ENCODE peak calls at places on chromosomes 7 and 10, in four cellular contexts. One of them, this sample, is unnamed.

GRCh38 chr7:151309306-151309705 is 32.3 kb upstream of the NUB1 start:
- DNase-seq in Panc1: no peak
- DNase-seq in fibroblast of lung: peak
- DNase-seq in MM.1S: no peak
- DNase-seq in this sample: peak

GRCh38 chr10:4215485-4215884 is 430.5 kb upstream of the KLF6 start:
- DNase-seq in fibroblast of lung: no peak
- DNase-seq in Panc1: no peak
- DNase-seq in MM.1S: no peak
- DNase-seq in this sample: no peak

GRCh38 chr7:30912986-30913671 is 1.5 kb downstream of the AQP1 start:
- DNase-seq in Panc1: no peak
- DNase-seq in MM.1S: no peak
- DNase-seq in fibroblast of lung: no peak
- DNase-seq in this sample: no peak

GRCh38 chr10:94223702-94224370 is 138.9 kb downstream of the NOC3L start:
- DNase-seq in Panc1: no peak
- DNase-seq in MM.1S: no peak
- DNase-seq in fibroblast of lung: peak
- DNase-seq in this sample: no peak

GRCh38 chr10:123999261-123999660 is 94.1 kb downstream of the CHST15 start:
- DNase-seq in fibroblast of lung: no peak
- DNase-seq in Panc1: no peak
- DNase-seq in MM.1S: no peak
- DNase-seq in this sample: no peak

GRCh38 chr10:124743188-124744046 is 761 bp downstream of the FAM53B start:
- DNase-seq in fibroblast of lung: peak
- DNase-seq in MM.1S: peak
- DNase-seq in Panc1: no peak
- DNase-seq in this sample: no peak

GRCh38 chr7:158816995-158817394 is 12.3 kb downstream of the ESYT2 start:
- DNase-seq in fibroblast of lung: no peak
- DNase-seq in Panc1: no peak
- DNase-seq in MM.1S: no peak
- DNase-seq in this sample: no peak

GRCh38 chr10:19347592-19347991 is 299.0 kb downstream of the MALRD1 start:
- DNase-seq in fibroblast of lung: peak
- DNase-seq in Panc1: no peak
- DNase-seq in MM.1S: no peak
- DNase-seq in this sample: no peak

GRCh38 chr7:140667476-140667875 is 5.3 kb upstream of the ADCK2 start:
- DNase-seq in MM.1S: no peak
- DNase-seq in fibroblast of lung: no peak
- DNase-seq in Panc1: no peak
- DNase-seq in this sample: no peak

GRCh38 chr7:54967384-54967783 is 51.4 kb upstream of the EGFR start:
- DNase-seq in MM.1S: no peak
- DNase-seq in fibroblast of lung: no peak
- DNase-seq in Panc1: peak
- DNase-seq in this sample: no peak

GRCh38 chr7:90455163-90456030 is 14.0 kb upstream of the PTTG1IP2 start:
- DNase-seq in MM.1S: peak
- DNase-seq in fibroblast of lung: peak
- DNase-seq in Panc1: no peak
- DNase-seq in this sample: no peak

GRCh38 chr7:130982160-130982638 is 248.2 kb upstream of the KLF14 start:
- DNase-seq in Panc1: no peak
- DNase-seq in fibroblast of lung: peak
- DNase-seq in MM.1S: peak
- DNase-seq in this sample: no peak

GRCh38 chr10:15482168-15482567 is 111.1 kb upstream of the FAM171A1 start:
- DNase-seq in MM.1S: no peak
- DNase-seq in Panc1: no peak
- DNase-seq in fibroblast of lung: no peak
- DNase-seq in this sample: no peak

GRCh38 chr7:20351901-20352300 is 21.2 kb downstream of the ITGB8 start:
- DNase-seq in fibroblast of lung: peak
- DNase-seq in Panc1: no peak
- DNase-seq in MM.1S: no peak
- DNase-seq in this sample: no peak

GRCh38 chr7:66905243-66905642 is 15.8 kb upstream of the TMEM248 start:
- DNase-seq in MM.1S: no peak
- DNase-seq in fibroblast of lung: no peak
- DNase-seq in Panc1: no peak
- DNase-seq in this sample: no peak

GRCh38 chr7:102415685-102416225 is 17.6 kb upstream of the ORAI2 start:
- DNase-seq in fibroblast of lung: no peak
- DNase-seq in Panc1: no peak
- DNase-seq in MM.1S: no peak
- DNase-seq in this sample: no peak

GRCh38 chr7:17770710-17771375 is 169.5 kb downstream of the SNX13 start:
- DNase-seq in MM.1S: no peak
- DNase-seq in Panc1: no peak
- DNase-seq in fibroblast of lung: no peak
- DNase-seq in this sample: no peak

GRCh38 chr10:87960230-87960629 is 96.8 kb downstream of the PTEN start:
- DNase-seq in fibroblast of lung: no peak
- DNase-seq in MM.1S: no peak
- DNase-seq in Panc1: peak
- DNase-seq in this sample: no peak

GRCh38 chr7:142945001-142945400 is 5.7 kb downstream of the LLCFC1 start:
- DNase-seq in MM.1S: no peak
- DNase-seq in fibroblast of lung: no peak
- DNase-seq in Panc1: no peak
- DNase-seq in this sample: no peak

GRCh38 chr7:151045262-151045661 is 3.1 kb upstream of the ASIC3 start:
- DNase-seq in Panc1: no peak
- DNase-seq in MM.1S: no peak
- DNase-seq in fibroblast of lung: no peak
- DNase-seq in this sample: no peak

GRCh38 chr10:68192113-68192512 is 39.8 kb downstream of the ATOH7 start:
- DNase-seq in MM.1S: no peak
- DNase-seq in Panc1: no peak
- DNase-seq in fibroblast of lung: no peak
- DNase-seq in this sample: no peak

GRCh38 chr7:87220026-87220733 is 648 bp upstream of the TMEM243 start:
- DNase-seq in fibroblast of lung: peak
- DNase-seq in MM.1S: peak
- DNase-seq in Panc1: no peak
- DNase-seq in this sample: no peak

GRCh38 chr10:1544209-1544673 is 193.1 kb downstream of the ADARB2 start:
- DNase-seq in MM.1S: no peak
- DNase-seq in fibroblast of lung: no peak
- DNase-seq in Panc1: no peak
- DNase-seq in this sample: no peak

GRCh38 chr7:617614-618538 is 98.2 kb upstream of the PDGFA start:
- DNase-seq in MM.1S: no peak
- DNase-seq in fibroblast of lung: no peak
- DNase-seq in Panc1: no peak
- DNase-seq in this sample: no peak

GRCh38 chr10:116257785-116258184 is 15.2 kb downstream of the GFRA1 start:
- DNase-seq in MM.1S: no peak
- DNase-seq in fibroblast of lung: no peak
- DNase-seq in Panc1: no peak
- DNase-seq in this sample: no peak

GRCh38 chr10:59651902-59652301 is 57.7 kb downstream of the SLC16A9 start:
- DNase-seq in fibroblast of lung: no peak
- DNase-seq in Panc1: no peak
- DNase-seq in MM.1S: no peak
- DNase-seq in this sample: no peak

GRCh38 chr10:98261436-98262277 is 6.3 kb downstream of the LOXL4 start:
- DNase-seq in Panc1: no peak
- DNase-seq in fibroblast of lung: no peak
- DNase-seq in MM.1S: no peak
- DNase-seq in this sample: no peak

GRCh38 chr10:34762156-34762555 is 52.9 kb downstream of the PARD3 start:
- DNase-seq in fibroblast of lung: no peak
- DNase-seq in Panc1: no peak
- DNase-seq in MM.1S: no peak
- DNase-seq in this sample: no peak

GRCh38 chr7:36306722-36307121 is 82.9 kb upstream of the ANLN start:
- DNase-seq in Panc1: no peak
- DNase-seq in MM.1S: no peak
- DNase-seq in fibroblast of lung: no peak
- DNase-seq in this sample: no peak

GRCh38 chr7:117019786-117020604 is 66.7 kb downstream of the ST7 start:
- DNase-seq in Panc1: peak
- DNase-seq in fibroblast of lung: peak
- DNase-seq in MM.1S: no peak
- DNase-seq in this sample: no peak

GRCh38 chr10:77501846-77502251 is 135.8 kb downstream of the KCNMA1 start:
- DNase-seq in Panc1: peak
- DNase-seq in MM.1S: no peak
- DNase-seq in fibroblast of lung: peak
- DNase-seq in this sample: no peak

GRCh38 chr7:74455933-74456332 is 2.2 kb downstream of the GTF2IRD1 start:
- DNase-seq in MM.1S: no peak
- DNase-seq in fibroblast of lung: peak
- DNase-seq in Panc1: no peak
- DNase-seq in this sample: no peak

DNA sequence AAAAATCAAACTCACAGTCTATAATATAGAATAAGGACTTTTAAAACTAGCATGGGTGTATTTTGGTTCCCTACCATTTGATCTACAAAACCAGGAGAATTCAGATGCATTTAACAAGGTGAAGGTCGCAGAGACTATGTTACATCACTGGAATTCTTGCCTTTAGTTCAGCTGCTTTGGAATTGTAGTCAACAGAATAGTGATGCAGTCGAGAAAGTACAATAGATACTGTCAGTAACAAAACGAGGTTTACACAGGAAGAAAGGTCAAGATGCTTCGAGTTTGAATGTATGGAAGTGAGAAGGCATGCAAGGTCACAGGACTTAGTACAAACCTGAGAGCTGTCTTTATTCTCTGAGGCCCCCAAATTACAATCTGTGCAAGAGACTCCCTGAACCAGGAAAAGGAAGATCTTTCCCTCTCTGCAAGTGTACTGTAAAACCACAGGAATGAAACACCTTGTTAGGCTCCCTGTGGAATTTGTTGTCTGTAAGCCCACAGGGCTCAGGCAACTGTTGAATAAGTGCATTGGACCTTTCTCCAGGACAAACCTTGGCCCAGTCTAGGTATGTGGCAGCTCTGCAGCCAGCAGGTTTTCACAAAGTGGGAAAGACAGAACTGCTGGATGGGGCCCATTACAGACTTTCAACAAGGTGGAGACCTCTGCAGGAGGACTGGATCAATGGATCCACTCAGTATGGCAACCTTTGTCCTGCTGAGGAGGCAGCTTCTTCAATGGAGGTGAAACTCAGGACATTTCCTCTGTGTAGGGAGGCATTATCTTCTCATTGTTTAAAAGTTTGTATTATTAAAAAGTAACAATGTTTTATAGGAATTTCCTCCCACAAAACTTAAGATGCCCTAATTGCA is 101.1 kb upstream of the GSDME start:
- DNase-seq in MM.1S: no peak
- DNase-seq in fibroblast of lung: no peak
- DNase-seq in Panc1: no peak
- DNase-seq in this sample: no peak
- TF ChIP-seq CTCF in MM.1S: no peak
- TF ChIP-seq CTCF in fibroblast of lung: no peak
- TF ChIP-seq CTCF in Panc1: no peak
- TF ChIP-seq CTCF in this sample: no peak

DNA sequence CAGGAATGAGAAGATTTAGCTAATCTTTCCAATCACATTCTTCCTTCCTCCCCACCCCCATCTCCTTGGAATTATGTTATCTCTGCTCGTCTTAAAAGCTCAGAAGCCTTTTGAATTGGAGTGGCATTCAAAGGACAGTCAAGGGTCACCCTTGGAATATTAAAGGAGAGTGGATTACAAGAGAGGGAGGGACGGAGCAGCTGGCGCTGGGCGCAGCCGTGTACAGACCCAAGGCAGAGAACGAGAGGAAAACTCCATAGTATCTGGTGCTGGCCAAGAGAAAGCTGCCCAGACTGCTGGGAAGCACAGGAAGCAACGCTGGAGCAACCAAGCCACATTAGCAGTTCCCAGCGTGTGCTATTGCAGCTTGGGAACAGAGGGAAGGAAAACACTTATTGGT is 95.7 kb downstream of the POU6F2 start:
- DNase-seq in fibroblast of lung: no peak
- DNase-seq in Panc1: no peak
- DNase-seq in MM.1S: no peak
- DNase-seq in this sample: no peak
- H3K4me3 ChIP-seq in fibroblast of lung: no peak
- H3K4me3 ChIP-seq in Panc1: no peak
- H3K4me3 ChIP-seq in MM.1S: no peak
- H3K4me3 ChIP-seq in this sample: no peak

DNA sequence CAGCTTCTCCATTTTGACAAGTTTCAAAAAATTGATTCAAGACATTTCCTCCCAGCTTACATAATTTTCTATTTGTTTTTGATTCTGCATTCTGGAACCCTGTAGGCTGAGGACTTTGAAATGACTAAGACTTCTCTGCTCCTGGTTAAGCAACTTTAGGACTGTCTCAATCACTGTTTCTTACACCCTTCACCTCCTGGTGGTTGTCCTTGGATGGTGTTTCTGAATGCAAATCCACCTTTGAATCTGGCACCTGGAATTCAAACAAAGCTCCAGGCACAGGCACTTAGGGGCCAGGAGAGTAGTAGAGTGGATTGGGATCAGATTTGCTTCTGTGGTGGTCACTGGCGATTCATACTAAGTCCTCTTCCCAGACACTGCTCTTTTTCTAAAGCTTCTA is 595.5 kb downstream of the LRMDA start:
- DNase-seq in MM.1S: no peak
- DNase-seq in fibroblast of lung: no peak
- DNase-seq in Panc1: no peak
- DNase-seq in this sample: no peak
- TF ChIP-seq CTCF in MM.1S: no peak
- TF ChIP-seq CTCF in fibroblast of lung: no peak
- TF ChIP-seq CTCF in Panc1: no peak
- TF ChIP-seq CTCF in this sample: no peak

GRCh38 chr7:3588341-3588740 is 287.3 kb downstream of the SDK1 start:
- DNase-seq in MM.1S: no peak
- DNase-seq in fibroblast of lung: no peak
- DNase-seq in Panc1: no peak
- DNase-seq in this sample: no peak
- H3K4me3 ChIP-seq in MM.1S: no peak
- H3K4me3 ChIP-seq in fibroblast of lung: no peak
- H3K4me3 ChIP-seq in Panc1: no peak
- H3K4me3 ChIP-seq in this sample: no peak